ENCODE peak calls at places on chromosome 19, in six cellular contexts. O, U, P, S, R and B are unnamed samples.

GRCh38 chr19:571127-571974 is 1.0 kb upstream of the BSG start:
- DNase-seq in O (peak; percentile 68), U (peak; percentile 31), P (peak; percentile 23), S (no peak), R (peak; percentile 87), B (no peak)

GRCh38 chr19:38506723-38507550 is 73.4 kb downstream of the RYR1 start:
- DNase-seq in O (peak; percentile 65), U (peak; percentile 71), P (peak; percentile 60), S (peak; percentile 23), R (peak; percentile 68), B (no peak)

GRCh38 chr19:2726904-2727639 is 5.9 kb upstream of the DIRAS1 start:
- DNase-seq in O (no peak), U (no peak), P (no peak), S (no peak), R (no peak), B (no peak)

GRCh38 chr19:33064778-33065550 is at the start of gene RHPN2:
- DNase-seq in O (peak; percentile 93), U (peak; percentile 68), P (peak; percentile 71), S (no peak), R (no peak), B (no peak)

GRCh38 chr19:16459680-16460079 is 12.1 kb downstream of the EPS15L1 start:
- DNase-seq in O (no peak), U (no peak), P (no peak), S (no peak), R (no peak), B (no peak)

GRCh38 chr19:10670187-10670586 is 16.0 kb downstream of the ILF3 start:
- DNase-seq in O (no peak), U (no peak), P (no peak), S (no peak), R (no peak), B (no peak)

GRCh38 chr19:29841559-29842367 is 30.0 kb downstream of the CCNE1 start:
- DNase-seq in O (no peak), U (peak; percentile 43), P (peak; percentile 38), S (no peak), R (no peak), B (no peak)

GRCh38 chr19:31568724-31569123 is 219.5 kb upstream of the TSHZ3 start:
- DNase-seq in O (no peak), U (no peak), P (no peak), S (no peak), R (no peak), B (no peak)

GRCh38 chr19:27828781-27829275 is 1384.1 kb downstream of the UQCRFS1 start:
- DNase-seq in O (no peak), U (no peak), P (no peak), S (no peak), R (no peak), B (no peak)

GRCh38 chr19:3535235-3535921 is 3.6 kb upstream of the TEKTIP1 start:
- DNase-seq in O (no peak), U (no peak), P (no peak), S (no peak), R (no peak), B (no peak)

GRCh38 chr19:49442354-49442753 is 1.0 kb upstream of the SLC17A7 start:
- DNase-seq in O (no peak), U (no peak), P (no peak), S (no peak), R (no peak), B (no peak)

GRCh38 chr19:6475321-6476108 is 6.1 kb downstream of the DENND1C start:
- DNase-seq in O (no peak), U (no peak), P (no peak), S (no peak), R (no peak), B (no peak)

GRCh38 chr19:3276341-3276799 is 51.9 kb downstream of the CELF5 start:
- DNase-seq in O (peak; percentile 71), U (no peak), P (no peak), S (no peak), R (no peak), B (no peak)

GRCh38 chr19:31459430-31459829 is 110.2 kb upstream of the TSHZ3 start:
- DNase-seq in O (no peak), U (no peak), P (peak; percentile 22), S (no peak), R (no peak), B (no peak)

GRCh38 chr19:14361824-14362223 is 19.4 kb upstream of the ADGRE5 start:
- DNase-seq in O (no peak), U (peak; percentile 62), P (peak; percentile 50), S (no peak), R (peak; percentile 62), B (no peak)

GRCh38 chr19:51607077-51607476 is 23.1 kb downstream of the SIGLEC5 start:
- DNase-seq in O (no peak), U (no peak), P (no peak), S (no peak), R (no peak), B (no peak)

GRCh38 chr19:32652893-32653625 is 21.9 kb downstream of the ANKRD27 start:
- DNase-seq in O (peak; percentile 65), U (peak; percentile 77), P (peak; percentile 15), S (no peak), R (no peak), B (peak; percentile 20)

GRCh38 chr19:4108767-4109625 is 14.9 kb downstream of the MAP2K2 start:
- DNase-seq in O (no peak), U (no peak), P (no peak), S (no peak), R (peak; percentile 97), B (no peak)

GRCh38 chr19:5128932-5129389 is 160.0 kb downstream of the KDM4B start:
- DNase-seq in O (no peak), U (peak; percentile 59), P (no peak), S (no peak), R (no peak), B (no peak)

GRCh38 chr19:33731886-33732285 is 64.8 kb upstream of the KCTD15 start:
- DNase-seq in O (no peak), U (no peak), P (no peak), S (no peak), R (no peak), B (no peak)

GRCh38 chr19:39351537-39352037 is 9.4 kb downstream of the SAMD4B start:
- DNase-seq in O (no peak), U (no peak), P (no peak), S (no peak), R (no peak), B (no peak)

GRCh38 chr19:15584541-15585115 is 30.4 kb upstream of the CYP4F8 start:
- DNase-seq in O (peak; percentile 86), U (peak; percentile 62), P (peak; percentile 60), S (peak; percentile 28), R (peak; percentile 86), B (no peak)

GRCh38 chr19:18931316-18932162 is 9.5 kb downstream of the HOMER3 start:
- DNase-seq in O (no peak), U (no peak), P (no peak), S (no peak), R (no peak), B (no peak)
- H3K4me3 ChIP-seq in O (no peak overlapping the region), U (no peak overlapping the region), P (no peak overlapping the region), S (no peak overlapping the region), R (no peak overlapping the region), B (no peak overlapping the region)

DNA sequence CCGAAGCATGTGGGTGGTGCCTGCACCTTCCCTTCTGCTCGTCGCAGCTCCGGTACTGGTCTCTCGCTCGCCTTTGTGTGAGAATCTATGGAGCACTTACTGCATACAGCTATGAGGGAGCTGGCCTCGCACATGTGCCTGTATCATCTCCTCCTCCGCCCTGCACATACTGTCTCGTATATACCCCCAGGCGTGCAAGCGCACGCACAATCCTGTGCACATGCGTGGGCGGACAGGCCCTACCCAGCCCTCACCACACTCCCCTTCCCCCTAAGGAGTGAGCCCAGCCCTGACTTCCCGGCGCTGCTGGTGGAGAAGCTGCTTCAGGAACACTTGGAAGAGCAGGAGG is 8.7 kb downstream of the PIK3R2 start:
- DNase-seq in O (no peak), U (no peak), P (no peak), S (no peak), R (no peak), B (no peak)
- H3K4me3 ChIP-seq in O (peak overlapping the region; percentile 52), U (peak overlapping the region; percentile 3), P (peak overlapping the region; percentile 17), S (peak overlapping the region; percentile 67), R (no peak overlapping the region), B (no peak overlapping the region)

GRCh38 chr19:11769995-11770394 is 3.2 kb downstream of the ZNF441 start:
- DNase-seq in O (no peak), U (no peak), P (no peak), S (no peak), R (peak; percentile 29), B (no peak)
- H3K4me3 ChIP-seq in O (no peak overlapping the region), U (no peak overlapping the region), P (no peak overlapping the region), S (no peak overlapping the region), R (no peak overlapping the region), B (no peak overlapping the region)

GRCh38 chr19:35869327-35870123 is 1.2 kb downstream of the APLP1 start:
- DNase-seq in O (peak; percentile 67), U (peak; percentile 60), P (peak; percentile 69), S (no peak), R (peak; percentile 68), B (no peak)
- H3K4me3 ChIP-seq in O (peak overlapping the region; percentile 56), U (no peak overlapping the region), P (peak overlapping the region; percentile 2), S (peak overlapping the region; percentile 80), R (no peak overlapping the region), B (peak overlapping the region; percentile 16)

GRCh38 chr19:47305309-47305751 is 4.3 kb upstream of the C5AR1 start:
- DNase-seq in O (peak; percentile 72), U (peak; percentile 83), P (peak; percentile 96), S (peak; percentile 40), R (peak; percentile 49), B (peak; percentile 88)

GRCh38 chr19:47306303-47306702 is 3.4 kb upstream of the C5AR1 start:
- DNase-seq in O (no peak), U (no peak), P (no peak), S (no peak), R (no peak), B (no peak)

GRCh38 chr19:47302249-47302648 is 7.4 kb upstream of the C5AR1 start:
- DNase-seq in O (no peak), U (no peak), P (no peak), S (no peak), R (peak; percentile 37), B (no peak)
- H3K4me3 ChIP-seq in O (no peak overlapping the region), U (no peak overlapping the region), P (no peak overlapping the region), S (no peak overlapping the region), R (no peak overlapping the region), B (no peak overlapping the region)

DNA sequence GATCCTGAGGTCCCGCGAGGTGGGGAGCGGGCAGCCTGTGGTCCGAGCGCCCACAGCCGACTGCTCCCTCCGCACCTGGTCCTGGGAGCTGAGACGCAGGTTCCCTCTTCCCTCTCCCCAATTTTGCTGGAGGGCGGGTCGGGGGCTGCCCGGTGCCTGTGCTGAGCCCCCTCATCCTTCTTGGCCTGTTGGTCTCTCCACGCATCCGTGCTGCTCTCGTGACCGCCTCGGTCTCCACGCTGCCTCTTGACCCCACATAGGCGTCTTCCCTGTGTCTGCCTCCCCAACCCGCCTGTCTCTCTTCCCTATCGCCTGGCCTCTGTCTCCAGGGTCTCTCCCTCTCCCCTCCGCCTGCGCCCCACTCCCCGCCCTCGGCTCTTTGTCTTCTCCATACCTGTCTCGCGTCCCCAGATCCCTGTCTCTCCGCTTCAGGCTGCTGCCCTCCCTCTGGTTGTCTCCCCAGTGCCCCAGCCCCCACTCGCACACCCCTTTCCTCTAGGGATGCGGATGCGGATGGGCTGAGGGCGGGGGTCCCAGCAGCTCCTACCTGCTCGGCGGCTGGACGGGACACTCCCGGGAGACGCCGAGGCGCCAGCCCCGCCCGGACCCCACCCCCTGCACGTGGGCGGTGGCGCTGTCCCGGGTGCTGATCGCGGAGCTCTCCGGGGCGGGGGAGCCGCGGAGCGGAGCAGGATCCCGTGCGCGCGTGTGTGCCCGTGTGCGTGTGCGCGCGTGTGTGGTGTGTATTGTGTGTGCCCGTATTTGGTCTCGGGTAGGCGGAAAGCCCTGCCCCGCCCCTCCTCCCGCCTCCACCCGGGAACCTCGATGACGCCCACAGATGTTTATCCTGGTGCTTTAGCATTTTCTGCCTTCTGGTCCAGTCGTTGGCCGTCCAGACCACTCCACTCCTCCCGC is at the start of gene SYT5:
- DNase-seq in O (peak; percentile 80), U (no peak), P (no peak), S (no peak), R (peak; percentile 20), B (no peak)
- H3K4me3 ChIP-seq in O (peak within 1 kb of the TSS; percentile 21), U (peak within 1 kb of the TSS; percentile 44), P (peak within 1 kb of the TSS; percentile 35), S (peak within 1 kb of the TSS; percentile 65), R (no peak within 1 kb of the TSS), B (peak within 1 kb of the TSS; percentile 40)